ENCODE peak calls at places on chromosome 14, in nine cellular contexts. K is right atrium auricular region, A is fibroblast of pulmonary artery, O is stomach, Z is gastrocnemius medialis, H is heart left ventricle, P is AG09309, T is astrocyte, Q is AG04449. V is an unnamed sample.

GRCh38 chr14:28754209-28754985 is 12.2 kb upstream of the FOXG1 start:
- DNase-seq in K (no peak), A (peak; percentile 71), O (no peak), Z (no peak), H (no peak), P (no peak), T (no peak), Q (no peak), V (no peak)

GRCh38 chr14:52399886-52400599 is 85.9 kb downstream of the PTGER2 start:
- DNase-seq in K (no peak), A (peak; percentile 17), O (no peak), Z (no peak), H (no peak), P (no peak), T (peak; percentile 27), Q (peak; percentile 31), V (no peak)

GRCh38 chr14:72549026-72549425 is 344.9 kb downstream of the DPF3 start:
- DNase-seq in K (no peak), A (no peak), O (no peak), Z (no peak), H (no peak), P (no peak), T (no peak), Q (no peak), V (no peak)

GRCh38 chr14:60221441-60221840 is 27.6 kb upstream of the PPM1A start:
- DNase-seq in K (no peak), A (no peak), O (no peak), Z (no peak), H (no peak), P (no peak), T (no peak), Q (no peak), V (no peak)

GRCh38 chr14:58533417-58533816 is 104.3 kb upstream of the DACT1 start:
- DNase-seq in K (no peak), A (peak; percentile 71), O (no peak), Z (no peak), H (no peak), P (no peak), T (peak; percentile 18), Q (no peak), V (no peak)

GRCh38 chr14:69149461-69150244 is 3.3 kb downstream of the DCAF5 start:
- DNase-seq in K (no peak), A (no peak), O (no peak), Z (no peak), H (no peak), P (no peak), T (no peak), Q (no peak), V (no peak)

GRCh38 chr14:98462908-98463307 is 809.1 kb downstream of the BCL11B start:
- DNase-seq in K (no peak), A (no peak), O (no peak), Z (no peak), H (no peak), P (no peak), T (no peak), Q (no peak), V (no peak)

GRCh38 chr14:21852061-21852664 is 178.5 kb upstream of the OR4E1 start:
- DNase-seq in K (no peak), A (peak; percentile 42), O (peak; percentile 57), Z (no peak), H (peak; percentile 41), P (no peak), T (no peak), Q (no peak), V (no peak)

GRCh38 chr14:23285530-23286019 is 357 bp downstream of the HOMEZ start:
- DNase-seq in K (no peak), A (no peak), O (no peak), Z (no peak), H (no peak), P (no peak), T (no peak), Q (no peak), V (no peak)

GRCh38 chr14:76581592-76581991 is 179.7 kb upstream of the VASH1 start:
- DNase-seq in K (no peak), A (no peak), O (no peak), Z (no peak), H (no peak), P (no peak), T (no peak), Q (no peak), V (no peak)

GRCh38 chr14:104461676-104462443 is 117.7 kb upstream of the C14orf180 start:
- DNase-seq in K (peak; percentile 30), A (no peak), O (no peak), Z (no peak), H (no peak), P (no peak), T (no peak), Q (no peak), V (no peak)

GRCh38 chr14:52977798-52978197 is 26.9 kb upstream of the FERMT2 start:
- DNase-seq in K (no peak), A (no peak), O (no peak), Z (no peak), H (no peak), P (no peak), T (no peak), Q (no peak), V (no peak)

GRCh38 chr14:61526405-61527312 is 168.7 kb upstream of the HIF1A start:
- DNase-seq in K (no peak), A (no peak), O (peak; percentile 82), Z (peak; percentile 60), H (peak; percentile 58), P (no peak), T (no peak), Q (no peak), V (no peak)

GRCh38 chr14:37858733-37859132 is 263.3 kb downstream of the TTC6 start:
- DNase-seq in K (no peak), A (no peak), O (no peak), Z (no peak), H (no peak), P (no peak), T (no peak), Q (no peak), V (no peak)

GRCh38 chr14:50055461-50056228 is 60.7 kb downstream of the VCPKMT start:
- DNase-seq in K (no peak), A (no peak), O (no peak), Z (no peak), H (no peak), P (no peak), T (no peak), Q (no peak), V (no peak)
- TF ChIP-seq CTCF in K (no peak), A (no peak), O (peak; percentile 19), Z (no peak), H (peak; percentile 18), P (no peak), T (no peak), Q (no peak), V (peak; percentile 35)

DNA sequence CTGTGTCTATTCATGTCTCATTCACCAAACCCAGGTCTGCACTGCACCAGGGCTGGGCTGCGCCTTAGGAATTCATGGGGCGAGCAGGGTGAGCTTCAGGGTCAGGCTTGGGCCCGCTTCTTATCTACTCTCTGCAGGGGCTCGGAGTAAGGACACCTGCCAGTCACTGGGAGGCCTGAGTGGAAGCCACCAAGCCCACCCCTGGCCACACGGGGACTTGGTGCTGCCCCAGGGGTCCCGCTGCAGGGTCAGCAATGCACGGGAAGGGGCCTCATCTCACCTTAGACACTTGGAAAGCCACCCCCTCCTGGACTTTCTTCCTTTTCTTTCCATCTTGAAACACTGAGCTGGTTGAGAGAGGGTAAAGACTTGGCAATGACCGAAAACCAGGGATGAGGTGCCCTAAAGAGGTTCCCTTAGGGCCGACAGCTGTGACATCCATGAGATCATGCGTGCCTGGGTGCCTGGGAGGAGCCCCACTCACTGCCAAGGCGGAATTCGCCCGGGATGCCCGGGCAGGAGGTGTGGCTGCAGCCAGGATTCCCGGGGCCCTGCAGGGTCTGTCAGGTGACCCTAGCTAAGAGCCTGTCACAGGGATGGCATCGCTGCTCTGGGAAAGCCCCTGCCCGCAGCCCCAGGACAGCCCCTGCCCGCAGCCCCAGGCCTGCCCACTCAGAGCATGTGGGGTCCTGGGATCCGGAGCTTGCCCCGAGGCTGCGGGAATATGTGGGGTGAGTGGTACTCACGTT is 45.5 kb upstream of the EML1 start:
- DNase-seq in K (no peak), A (no peak), O (no peak), Z (no peak), H (no peak), P (no peak), T (no peak), Q (no peak), V (no peak)
- H3K4me3 ChIP-seq in K (no peak overlapping the region), A (no peak overlapping the region), O (no peak overlapping the region), Z (no peak overlapping the region), H (no peak overlapping the region), P (no peak overlapping the region), T (no peak overlapping the region), Q (no peak overlapping the region), V (no peak overlapping the region)

GRCh38 chr14:74551001-74551400 is 57.4 kb downstream of the ISCA2 start:
- DNase-seq in K (no peak), A (no peak), O (no peak), Z (no peak), H (peak; percentile 64), P (no peak), T (no peak), Q (no peak), V (no peak)

GRCh38 chr14:74551431-74551830 is 57.9 kb downstream of the ISCA2 start:
- DNase-seq in K (no peak), A (no peak), O (no peak), Z (no peak), H (peak; percentile 39), P (no peak), T (no peak), Q (no peak), V (no peak)

GRCh38 chr14:74548881-74549280 is 55.3 kb downstream of the ISCA2 start:
- DNase-seq in K (peak; percentile 90), A (peak; percentile 76), O (peak; percentile 30), Z (peak; percentile 90), H (peak; percentile 81), P (peak; percentile 78), T (no peak), Q (no peak), V (no peak)

GRCh38 chr14:74550071-74550470 is 56.5 kb downstream of the ISCA2 start:
- DNase-seq in K (no peak), A (no peak), O (no peak), Z (no peak), H (peak; percentile 20), P (no peak), T (no peak), Q (no peak), V (no peak)

GRCh38 chr14:74549588-74549987 is 56.0 kb downstream of the ISCA2 start:
- DNase-seq in K (no peak), A (no peak), O (no peak), Z (no peak), H (peak; percentile 57), P (no peak), T (no peak), Q (no peak), V (no peak)
- TF ChIP-seq CTCF in K (peak; percentile 27), A (peak; percentile 49), O (no peak), Z (no peak), H (no peak), P (peak; percentile 66), T (no peak), Q (peak; percentile 44), V (peak; percentile 33)

DNA sequence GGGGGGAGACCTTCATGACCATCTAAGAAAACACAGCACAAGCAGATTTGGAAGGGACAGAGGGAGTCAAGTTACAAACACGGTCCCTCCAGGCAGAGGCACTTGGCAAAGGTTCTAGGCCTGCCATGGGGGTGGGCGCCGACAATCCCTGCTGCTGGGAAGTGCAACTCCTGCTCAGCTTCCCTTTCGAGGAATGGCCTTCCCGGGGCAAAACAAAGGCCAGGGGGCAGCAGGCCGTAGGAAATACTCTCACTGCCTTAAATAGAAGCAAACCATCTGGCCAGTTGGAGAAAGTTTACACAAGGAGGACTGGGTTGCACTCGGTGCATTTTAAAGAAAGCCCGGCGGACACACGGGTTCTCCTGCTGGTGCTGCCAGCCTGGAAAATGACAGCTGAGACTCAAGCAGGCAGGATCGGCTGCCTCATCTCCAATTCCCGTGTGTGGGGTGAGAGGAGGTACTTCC is 65.8 kb downstream of the ITPK1 start:
- DNase-seq in K (no peak), A (peak; percentile 56), O (peak; percentile 44), Z (peak; percentile 62), H (peak; percentile 22), P (no peak), T (no peak), Q (no peak), V (no peak)
- H3K4me3 ChIP-seq in K (no peak overlapping the region), A (no peak overlapping the region), O (no peak overlapping the region), Z (no peak overlapping the region), H (no peak overlapping the region), P (no peak overlapping the region), T (no peak overlapping the region), Q (no peak overlapping the region), V (no peak overlapping the region)

V was measured in retinal pigment epithelial cell.